ENCODE peak calls at places on chromosomes 13 and 19, in six cellular contexts. B is astrocyte, D is PC-3, L is PC-9, G is HCT116, Z is mammary epithelial cell. I is an unnamed sample.

GRCh38 chr13:27966641-27967202 is 2.4 kb downstream of the CDX2 start:
- DNase-seq in Z (no peak), B (no peak), G (no peak), L (no peak), D (no peak), I (no peak)

GRCh38 chr13:99028890-99029289 is 51.0 kb upstream of the DOCK9 start:
- DNase-seq in B (no peak), G (no peak), L (no peak), Z (no peak), D (no peak), I (no peak)

GRCh38 chr19:45641274-45642105 is 2.3 kb upstream of the EML2 start:
- DNase-seq in Z (peak), D (peak), L (peak), G (peak), B (peak), I (peak)

GRCh38 chr13:25988655-25989054 is 63.2 kb downstream of the SHISA2 start:
- DNase-seq in Z (no peak), B (peak), G (no peak), D (peak), L (no peak), I (no peak)

GRCh38 chr13:31982540-31982939 is 49.0 kb upstream of the FRY start:
- DNase-seq in B (peak), L (peak), D (peak), G (peak), Z (peak), I (peak)

GRCh38 chr13:45674908-45675307 is 27.2 kb upstream of the CBY2 start:
- DNase-seq in Z (peak), D (peak), G (no peak), L (no peak), B (peak), I (peak)

GRCh38 chr19:34960103-34960805 is 3.8 kb downstream of the ZNF792 start:
- DNase-seq in L (peak), D (peak), G (no peak), Z (peak), B (peak), I (no peak)

GRCh38 chr13:110396913-110397379 is 89.9 kb downstream of the COL4A2 start:
- DNase-seq in Z (peak), G (no peak), B (peak), D (peak), L (peak), I (peak)

GRCh38 chr13:42970824-42971669 is 21.0 kb downstream of the EPSTI1 start:
- DNase-seq in L (no peak), B (peak), D (peak), G (peak), Z (peak), I (peak)

GRCh38 chr19:56660381-56661105 is 11.0 kb downstream of the ZNF835 start:
- DNase-seq in Z (no peak), L (no peak), D (no peak), B (no peak), G (no peak), I (no peak)

GRCh38 chr19:7709932-7710460 is 8.1 kb upstream of the FCER2 start:
- DNase-seq in Z (no peak), G (no peak), B (no peak), L (no peak), D (no peak), I (no peak)

GRCh38 chr19:51691122-51692064 is 1.7 kb upstream of the SPACA6 start:
- DNase-seq in Z (no peak), B (peak), L (no peak), D (no peak), G (no peak), I (peak)

DNA sequence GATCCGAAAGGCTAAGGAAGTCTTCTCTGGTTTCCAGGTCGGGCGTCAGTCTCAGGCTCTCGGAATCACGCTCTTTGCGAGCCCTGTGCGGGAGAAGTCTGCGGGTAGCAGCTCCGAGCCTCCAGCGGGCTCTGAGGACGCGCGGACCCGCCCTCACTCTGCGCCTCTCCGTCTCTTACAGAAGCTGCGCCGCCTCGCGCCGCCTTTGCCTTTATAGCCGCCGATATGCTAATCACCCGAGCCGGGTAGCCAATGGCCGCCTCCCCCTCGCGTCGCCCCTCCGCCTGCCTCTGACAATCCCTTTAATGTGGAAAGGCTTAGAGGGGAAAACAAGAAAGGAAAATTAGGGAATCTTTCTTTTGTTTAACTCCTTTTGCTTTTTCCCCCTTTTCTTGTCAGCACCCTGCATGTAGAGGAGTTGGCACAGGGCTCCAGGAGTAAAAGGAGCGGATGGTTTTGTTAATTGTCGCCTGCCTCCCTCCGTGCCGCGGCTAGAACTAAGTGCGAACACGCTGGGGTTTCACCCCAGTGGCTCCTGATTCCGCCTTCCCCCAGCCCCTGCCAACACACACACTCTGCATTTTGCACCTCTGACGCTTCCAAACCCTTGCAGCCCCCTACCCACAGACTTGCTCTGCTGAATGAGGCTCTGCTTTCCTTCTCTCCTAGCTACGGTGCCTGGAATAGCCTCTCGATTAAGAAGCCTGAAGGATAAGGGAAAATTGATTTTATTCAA is at the start of gene PCDH8:
- DNase-seq in L (no peak), G (no peak), D (no peak), Z (no peak), B (no peak), I (no peak)
- TF ChIP-seq EZH2 in L (no peak), G (no peak), D (no peak), Z (peak), B (no peak), I (no peak)

GRCh38 chr19:4441994-4442845 is 15.4 kb downstream of the UBXN6 start:
- DNase-seq in Z (no peak), D (no peak), B (no peak), G (no peak), L (no peak), I (no peak)
- TF ChIP-seq CTCF in Z (no peak), D (no peak), B (no peak), G (no peak), L (no peak), I (no peak)

GRCh38 chr19:19224852-19225494 is 13.2 kb downstream of the NCAN start:
- DNase-seq in B (no peak), D (peak), G (peak), Z (peak), L (peak), I (no peak)

GRCh38 chr19:19226204-19226603 is 14.4 kb downstream of the NCAN start:
- DNase-seq in B (no peak), L (no peak), Z (no peak), G (no peak), D (no peak), I (no peak)

GRCh38 chr19:19223060-19223459 is 11.3 kb downstream of the NCAN start:
- DNase-seq in D (no peak), L (no peak), Z (no peak), G (no peak), B (no peak), I (no peak)

GRCh38 chr19:19223636-19224035 is 11.9 kb downstream of the NCAN start:
- DNase-seq in L (no peak), D (no peak), Z (no peak), G (no peak), B (no peak), I (no peak)

GRCh38 chr19:19224150-19224851 is 12.5 kb downstream of the NCAN start:
- DNase-seq in G (no peak), L (no peak), Z (no peak), B (no peak), D (no peak), I (no peak)
- TF ChIP-seq EZH2 in G (no peak), L (no peak), Z (no peak), B (no peak), D (no peak), I (no peak)

GRCh38 chr19:14542721-14543328 is 13.4 kb downstream of the TECR start:
- DNase-seq in D (no peak), Z (peak), G (no peak), B (no peak), L (no peak), I (no peak)
- TF ChIP-seq CTCF in D (no peak), Z (no peak), G (no peak), B (no peak), L (no peak), I (no peak)

GRCh38 chr19:55443045-55443823 is at the start of gene SHISA7:
- DNase-seq in B (no peak), L (no peak), G (no peak), D (peak), Z (no peak), I (no peak)
- TF ChIP-seq EZH2 in B (peak), L (no peak), G (no peak), D (no peak), Z (peak), I (peak)